ENCODE peak calls at places on chromosomes 5 and 9, in six cellular contexts. V is HEK293T; M is NCI-H1092 treated with DMSO at 0.1 percent for 48 hours; P is NCI-H2081; N is activated effector memory CD4-positive, alpha-beta T cell treated with anti-CD3 and anti-CD28 coated beads, Interleukin-2, amount 50 U/mL, for 16 hours; A is stimulated activated CD4-positive, alpha-beta T cell treated with anti-CD3 and anti-CD28 coated beads, Interleukin-4, amount 100 ng/mL, for 24 hours. R is an unnamed sample.

GRCh38 chr5:118854819-118855218 is 133.5 kb downstream of the DTWD2 start:
- DNase-seq in V (no peak), M (no peak), P (no peak), N (no peak), A (no peak), R (no peak)

GRCh38 chr9:108671794-108672193 is 184.0 kb downstream of the ACTL7B start:
- DNase-seq in V (no peak), M (no peak), P (no peak), N (no peak), A (no peak), R (no peak)

GRCh38 chr9:124502711-124503702 is 4.2 kb downstream of the NR5A1 start:
- DNase-seq in V (no peak), M (peak), P (no peak), N (no peak), A (no peak), R (no peak)

GRCh38 chr9:89533396-89534187 is 35.7 kb upstream of the SEMA4D start:
- DNase-seq in V (no peak), M (no peak), P (no peak), N (peak), A (no peak), R (no peak)

GRCh38 chr9:114271556-114272510 is 51.1 kb upstream of the ORM1 start:
- DNase-seq in V (peak), M (peak), P (no peak), N (no peak), A (no peak), R (no peak)

GRCh38 chr5:115170128-115170923 is 618 bp upstream of the TRIM36 start:
- DNase-seq in V (peak), M (peak), P (peak), N (peak), A (no peak), R (no peak)

GRCh38 chr5:1054799-1055775 is 46.5 kb downstream of the NKD2 start:
- DNase-seq in V (no peak), M (no peak), P (no peak), N (no peak), A (no peak), R (no peak)

GRCh38 chr5:134845335-134845851 is 375 bp upstream of the C5orf24 start:
- DNase-seq in V (no peak), M (no peak), P (no peak), N (no peak), A (no peak), R (no peak)

GRCh38 chr9:97038909-97039781 is at the start of gene CTSV:
- DNase-seq in V (peak), M (peak), P (peak), N (peak), A (peak), R (peak)

GRCh38 chr9:77892171-77892570 is 139.4 kb downstream of the GNAQ start:
- DNase-seq in V (no peak), M (no peak), P (no peak), N (no peak), A (no peak), R (no peak)

GRCh38 chr9:98657897-98658296 is 50.8 kb downstream of the GABBR2 start:
- DNase-seq in V (no peak), M (no peak), P (no peak), N (no peak), A (no peak), R (no peak)

GRCh38 chr5:82623094-82623514 is 344.9 kb upstream of the RPS23 start:
- DNase-seq in V (no peak), M (no peak), P (no peak), N (no peak), A (no peak), R (no peak)

GRCh38 chr5:62259699-62260220 is 46.2 kb upstream of the KIF2A start:
- DNase-seq in V (no peak), M (no peak), P (no peak), N (no peak), A (no peak), R (no peak)

GRCh38 chr5:137738947-137739346 is 3.1 kb upstream of the KLHL3 start:
- DNase-seq in V (no peak), M (no peak), P (no peak), N (no peak), A (no peak), R (no peak)

GRCh38 chr9:38018964-38019602 is 49.9 kb downstream of the SHB start:
- DNase-seq in V (no peak), M (peak), P (no peak), N (no peak), A (no peak), R (no peak)

GRCh38 chr9:27365977-27366376 is 69.0 kb upstream of the EQTN start:
- DNase-seq in V (no peak), M (no peak), P (no peak), N (no peak), A (peak), R (no peak)

GRCh38 chr9:128142061-128142460 is 7.2 kb upstream of the LCN2 start:
- DNase-seq in V (no peak), M (no peak), P (no peak), N (no peak), A (no peak), R (no peak)

GRCh38 chr5:57386958-57387357 is 95.7 kb downstream of the ACTBL2 start:
- DNase-seq in V (no peak), M (no peak), P (no peak), N (no peak), A (no peak), R (no peak)

GRCh38 chr9:18297532-18297872 is 176.5 kb upstream of the ADAMTSL1 start:
- DNase-seq in V (peak), M (peak), P (no peak), N (no peak), A (no peak), R (no peak)

GRCh38 chr5:163968651-163969050 is 463.2 kb downstream of the MAT2B start:
- DNase-seq in V (no peak), M (no peak), P (no peak), N (no peak), A (no peak), R (no peak)

GRCh38 chr5:652773-653350 is 40.3 kb downstream of the TPPP start:
- DNase-seq in V (no peak), M (no peak), P (peak), N (no peak), A (no peak), R (peak)

GRCh38 chr5:172187118-172188032 is 649 bp downstream of the STK10 start:
- DNase-seq in V (peak), M (no peak), P (peak), N (peak), A (peak), R (peak)

GRCh38 chr5:159504857-159505304 is 174.6 kb upstream of the IL12B start:
- DNase-seq in V (no peak), M (no peak), P (no peak), N (no peak), A (no peak), R (no peak)

R was measured in NCI-H1105 treated with DMSO at 0.1 percent for 48 hours.